ENCODE peak calls at places on chromosomes 5 and 9, in four cellular contexts. One of them, this sample, is unnamed.

GRCh38 chr5:172870261-172870806 is 36.3 kb downstream of the ERGIC1 start:
- DNase-seq in testis: peak; percentile 42
- DNase-seq in brain microvascular endothelial cell: peak; percentile 96
- DNase-seq in adipocyte: peak; percentile 81
- DNase-seq in this sample: no peak

GRCh38 chr9:80948876-80949275 is 740.5 kb downstream of the TLE1 start:
- DNase-seq in brain microvascular endothelial cell: no peak
- DNase-seq in testis: no peak
- DNase-seq in adipocyte: no peak
- DNase-seq in this sample: no peak

GRCh38 chr9:38681747-38682227 is 38.1 kb downstream of the FAM240B start:
- DNase-seq in brain microvascular endothelial cell: peak; percentile 84
- DNase-seq in adipocyte: peak; percentile 91
- DNase-seq in testis: no peak
- DNase-seq in this sample: peak; percentile 86

GRCh38 chr9:16290169-16290568 is 580.3 kb downstream of the BNC2 start:
- DNase-seq in adipocyte: no peak
- DNase-seq in testis: no peak
- DNase-seq in brain microvascular endothelial cell: no peak
- DNase-seq in this sample: no peak

GRCh38 chr5:135599421-135600140 is 20.8 kb upstream of the CXCL14 start:
- DNase-seq in adipocyte: no peak
- DNase-seq in brain microvascular endothelial cell: no peak
- DNase-seq in testis: no peak
- DNase-seq in this sample: no peak

GRCh38 chr5:73213566-73213998 is 40.6 kb downstream of the TMEM174 start:
- DNase-seq in testis: no peak
- DNase-seq in brain microvascular endothelial cell: peak; percentile 70
- DNase-seq in adipocyte: peak; percentile 63
- DNase-seq in this sample: peak; percentile 66

GRCh38 chr9:93143830-93144530 is 9.9 kb upstream of the NINJ1 start:
- DNase-seq in brain microvascular endothelial cell: no peak
- DNase-seq in testis: no peak
- DNase-seq in adipocyte: no peak
- DNase-seq in this sample: no peak

GRCh38 chr5:73748510-73749410 is 122.8 kb downstream of the ARHGEF28 start:
- DNase-seq in brain microvascular endothelial cell: peak; percentile 22
- DNase-seq in testis: peak; percentile 65
- DNase-seq in adipocyte: peak; percentile 42
- DNase-seq in this sample: peak; percentile 24

GRCh38 chr9:4117835-4118610 is 181.8 kb downstream of the GLIS3 start:
- DNase-seq in testis: peak; percentile 70
- DNase-seq in brain microvascular endothelial cell: no peak
- DNase-seq in adipocyte: no peak
- DNase-seq in this sample: no peak

GRCh38 chr9:286091-286740 is 71.6 kb downstream of the DOCK8 start:
- DNase-seq in adipocyte: no peak
- DNase-seq in brain microvascular endothelial cell: no peak
- DNase-seq in testis: no peak
- DNase-seq in this sample: no peak

GRCh38 chr5:134590992-134591659 is 41.5 kb downstream of the SAR1B start:
- DNase-seq in brain microvascular endothelial cell: no peak
- DNase-seq in adipocyte: no peak
- DNase-seq in testis: no peak
- DNase-seq in this sample: no peak

GRCh38 chr5:115575167-115576070 is 26.9 kb downstream of the TICAM2 start:
- DNase-seq in testis: no peak
- DNase-seq in brain microvascular endothelial cell: peak; percentile 83
- DNase-seq in adipocyte: no peak
- DNase-seq in this sample: no peak

GRCh38 chr9:5389109-5389732 is 48.5 kb downstream of the PLGRKT start:
- DNase-seq in brain microvascular endothelial cell: peak; percentile 95
- DNase-seq in testis: no peak
- DNase-seq in adipocyte: peak; percentile 53
- DNase-seq in this sample: peak; percentile 37

GRCh38 chr5:125870271-125870670 is 552.9 kb upstream of the GRAMD2B start:
- DNase-seq in testis: no peak
- DNase-seq in brain microvascular endothelial cell: no peak
- DNase-seq in adipocyte: peak; percentile 76
- DNase-seq in this sample: peak; percentile 13

GRCh38 chr5:75922480-75922879 is 160.7 kb upstream of the SV2C start:
- DNase-seq in adipocyte: no peak
- DNase-seq in testis: no peak
- DNase-seq in brain microvascular endothelial cell: no peak
- DNase-seq in this sample: no peak

GRCh38 chr9:76817489-76817888 is 53.3 kb downstream of the PCA3 start:
- DNase-seq in adipocyte: peak; percentile 59
- DNase-seq in testis: no peak
- DNase-seq in brain microvascular endothelial cell: peak; percentile 63
- DNase-seq in this sample: peak; percentile 43

GRCh38 chr9:134047868-134048581 is 19.8 kb downstream of the BRD3 start:
- DNase-seq in adipocyte: no peak
- DNase-seq in testis: no peak
- DNase-seq in brain microvascular endothelial cell: no peak
- DNase-seq in this sample: no peak

GRCh38 chr5:113663879-113664278 is 150.4 kb downstream of the YTHDC2 start:
- DNase-seq in adipocyte: peak; percentile 3
- DNase-seq in testis: peak; percentile 75
- DNase-seq in brain microvascular endothelial cell: peak; percentile 27
- DNase-seq in this sample: no peak

GRCh38 chr5:122091942-122092600 is 14.0 kb upstream of the LOX start:
- DNase-seq in testis: no peak
- DNase-seq in adipocyte: peak; percentile 79
- DNase-seq in brain microvascular endothelial cell: peak; percentile 40
- DNase-seq in this sample: no peak

GRCh38 chr5:96433066-96433447 is at the start of gene PCSK1:
- DNase-seq in testis: no peak
- DNase-seq in brain microvascular endothelial cell: no peak
- DNase-seq in adipocyte: no peak
- DNase-seq in this sample: no peak

GRCh38 chr5:37838152-37838932 is 1.5 kb downstream of the GDNF start:
- DNase-seq in brain microvascular endothelial cell: no peak
- DNase-seq in adipocyte: peak; percentile 83
- DNase-seq in testis: peak; percentile 35
- DNase-seq in this sample: no peak

GRCh38 chr5:62886603-62887315 is 308.1 kb downstream of the LRRC70 start:
- DNase-seq in brain microvascular endothelial cell: peak; percentile 61
- DNase-seq in adipocyte: no peak
- DNase-seq in testis: no peak
- DNase-seq in this sample: no peak

GRCh38 chr5:139304391-139305324 is 11.1 kb downstream of the MATR3 start:
- DNase-seq in brain microvascular endothelial cell: no peak
- DNase-seq in adipocyte: no peak
- DNase-seq in testis: no peak
- DNase-seq in this sample: no peak

GRCh38 chr5:127878174-127878750 is 175.1 kb downstream of the CCDC192 start:
- DNase-seq in brain microvascular endothelial cell: peak; percentile 53
- DNase-seq in testis: peak; percentile 67
- DNase-seq in adipocyte: peak; percentile 34
- DNase-seq in this sample: no peak

GRCh38 chr5:18652404-18653215 is 1018.4 kb downstream of the TAF11L14 start:
- DNase-seq in adipocyte: no peak
- DNase-seq in brain microvascular endothelial cell: no peak
- DNase-seq in testis: no peak
- DNase-seq in this sample: no peak

GRCh38 chr5:137310051-137310730 is 188.9 kb downstream of the SPOCK1 start:
- DNase-seq in adipocyte: peak; percentile 96
- DNase-seq in brain microvascular endothelial cell: peak; percentile 87
- DNase-seq in testis: no peak
- DNase-seq in this sample: peak; percentile 87

GRCh38 chr9:115939065-115939765 is 214.4 kb upstream of the PAPPA start:
- DNase-seq in brain microvascular endothelial cell: peak; percentile 61
- DNase-seq in testis: no peak
- DNase-seq in adipocyte: peak; percentile 79
- DNase-seq in this sample: no peak

GRCh38 chr5:94153736-94154450 is 412.5 kb upstream of the POU5F2 start:
- DNase-seq in testis: no peak
- DNase-seq in brain microvascular endothelial cell: no peak
- DNase-seq in adipocyte: peak; percentile 14
- DNase-seq in this sample: no peak

GRCh38 chr5:74934949-74935751 is 69.0 kb upstream of the FAM169A start:
- DNase-seq in adipocyte: peak; percentile 58
- DNase-seq in testis: peak; percentile 28
- DNase-seq in brain microvascular endothelial cell: peak; percentile 29
- DNase-seq in this sample: peak; percentile 53

GRCh38 chr9:106613250-106613737 is 249.7 kb upstream of the ZNF462 start:
- DNase-seq in testis: no peak
- DNase-seq in adipocyte: no peak
- DNase-seq in brain microvascular endothelial cell: no peak
- DNase-seq in this sample: no peak

GRCh38 chr9:35294066-35294465 is 132.3 kb downstream of the UNC13B start:
- DNase-seq in brain microvascular endothelial cell: no peak
- DNase-seq in testis: no peak
- DNase-seq in adipocyte: no peak
- DNase-seq in this sample: no peak

GRCh38 chr9:69265891-69266290 is 59.1 kb upstream of the ENTREP1 start:
- DNase-seq in adipocyte: no peak
- DNase-seq in testis: no peak
- DNase-seq in brain microvascular endothelial cell: peak; percentile 48
- DNase-seq in this sample: no peak

GRCh38 chr5:133109655-133110483 is 58.1 kb downstream of the HSPA4 start:
- DNase-seq in testis: no peak
- DNase-seq in adipocyte: no peak
- DNase-seq in brain microvascular endothelial cell: no peak
- DNase-seq in this sample: no peak

GRCh38 chr5:151195622-151196021 is 28.3 kb downstream of the CCDC69 start:
- DNase-seq in adipocyte: peak; percentile 94
- DNase-seq in testis: no peak
- DNase-seq in brain microvascular endothelial cell: no peak
- DNase-seq in this sample: peak; percentile 23

DNA sequence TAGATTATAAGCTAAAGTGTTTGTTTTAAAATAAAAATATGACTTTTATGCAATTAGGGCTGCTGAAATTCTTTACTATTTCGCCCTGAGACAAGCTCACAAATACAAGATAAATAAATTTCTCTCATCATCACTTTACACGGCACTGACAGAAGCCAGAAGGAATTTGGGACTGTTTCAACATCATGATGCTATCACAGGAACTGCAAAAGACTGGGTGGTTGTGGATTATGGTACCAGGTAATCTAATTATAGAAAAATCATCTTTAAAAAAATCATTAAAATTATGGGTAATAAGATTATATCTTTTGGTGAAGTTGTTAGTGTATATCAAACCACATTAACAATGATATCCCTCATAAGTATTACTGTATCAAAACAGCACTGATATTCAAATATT is 95.0 kb downstream of the MAN2A1 start:
- DNase-seq in testis: no peak
- DNase-seq in brain microvascular endothelial cell: no peak
- DNase-seq in adipocyte: peak; percentile 24
- DNase-seq in this sample: no peak
- H3K36me3 ChIP-seq in testis: no peaks in the 10 kb centered on the region
- H3K36me3 ChIP-seq in brain microvascular endothelial cell: peaks cover 2% of the 10 kb centered on the region
- H3K36me3 ChIP-seq in adipocyte: peaks cover 28% of the 10 kb centered on the region
- H3K36me3 ChIP-seq in this sample: no peaks in the 10 kb centered on the region

GRCh38 chr5:141558150-141558549 is 60.6 kb downstream of the DIAPH1 start:
- DNase-seq in brain microvascular endothelial cell: no peak
- DNase-seq in adipocyte: no peak
- DNase-seq in testis: no peak
- DNase-seq in this sample: no peak
- H3K36me3 ChIP-seq in brain microvascular endothelial cell: peaks cover 3% of the 10 kb centered on the region
- H3K36me3 ChIP-seq in adipocyte: peaks cover 5% of the 10 kb centered on the region
- H3K36me3 ChIP-seq in testis: no peaks in the 10 kb centered on the region
- H3K36me3 ChIP-seq in this sample: peaks cover 3% of the 10 kb centered on the region

GRCh38 chr5:169686137-169686536 is 49.1 kb downstream of the DOCK2 start:
- DNase-seq in testis: no peak
- DNase-seq in adipocyte: no peak
- DNase-seq in brain microvascular endothelial cell: no peak
- DNase-seq in this sample: no peak
- H3K36me3 ChIP-seq in testis: no peaks in the 10 kb centered on the region
- H3K36me3 ChIP-seq in adipocyte: no peaks in the 10 kb centered on the region
- H3K36me3 ChIP-seq in brain microvascular endothelial cell: no peaks in the 10 kb centered on the region
- H3K36me3 ChIP-seq in this sample: no peaks in the 10 kb centered on the region

GRCh38 chr9:1440276-1440675 is 390.1 kb downstream of the DMRT2 start:
- DNase-seq in adipocyte: no peak
- DNase-seq in testis: no peak
- DNase-seq in brain microvascular endothelial cell: no peak
- DNase-seq in this sample: no peak
- H3K36me3 ChIP-seq in adipocyte: no peaks in the 10 kb centered on the region
- H3K36me3 ChIP-seq in testis: no peaks in the 10 kb centered on the region
- H3K36me3 ChIP-seq in brain microvascular endothelial cell: no peaks in the 10 kb centered on the region
- H3K36me3 ChIP-seq in this sample: no peaks in the 10 kb centered on the region

DNA sequence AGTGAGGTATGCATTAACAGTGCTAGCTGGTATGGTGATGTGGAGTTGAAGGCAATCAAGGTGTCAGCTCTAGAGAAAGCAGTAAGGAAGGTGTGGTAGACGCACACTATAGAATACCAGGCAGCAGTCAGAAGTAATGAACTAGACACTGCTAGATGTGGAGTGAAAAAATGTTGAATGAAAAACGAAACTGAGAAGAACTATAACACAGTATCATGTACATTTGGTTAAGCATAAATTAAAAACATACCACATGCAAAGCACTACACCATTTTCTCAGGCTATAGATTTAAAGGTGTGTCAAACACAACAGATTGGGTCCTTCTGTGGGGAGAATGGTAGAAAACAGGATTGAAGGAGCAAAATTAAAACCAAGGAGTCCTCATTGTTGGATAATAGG is 15.4 kb downstream of the ZNF622 start:
- DNase-seq in adipocyte: no peak
- DNase-seq in testis: no peak
- DNase-seq in brain microvascular endothelial cell: no peak
- DNase-seq in this sample: no peak
- H3K36me3 ChIP-seq in adipocyte: peaks cover 83% of the 10 kb centered on the region
- H3K36me3 ChIP-seq in testis: no peaks in the 10 kb centered on the region
- H3K36me3 ChIP-seq in brain microvascular endothelial cell: peaks cover 61% of the 10 kb centered on the region
- H3K36me3 ChIP-seq in this sample: peaks cover 14% of the 10 kb centered on the region

DNA sequence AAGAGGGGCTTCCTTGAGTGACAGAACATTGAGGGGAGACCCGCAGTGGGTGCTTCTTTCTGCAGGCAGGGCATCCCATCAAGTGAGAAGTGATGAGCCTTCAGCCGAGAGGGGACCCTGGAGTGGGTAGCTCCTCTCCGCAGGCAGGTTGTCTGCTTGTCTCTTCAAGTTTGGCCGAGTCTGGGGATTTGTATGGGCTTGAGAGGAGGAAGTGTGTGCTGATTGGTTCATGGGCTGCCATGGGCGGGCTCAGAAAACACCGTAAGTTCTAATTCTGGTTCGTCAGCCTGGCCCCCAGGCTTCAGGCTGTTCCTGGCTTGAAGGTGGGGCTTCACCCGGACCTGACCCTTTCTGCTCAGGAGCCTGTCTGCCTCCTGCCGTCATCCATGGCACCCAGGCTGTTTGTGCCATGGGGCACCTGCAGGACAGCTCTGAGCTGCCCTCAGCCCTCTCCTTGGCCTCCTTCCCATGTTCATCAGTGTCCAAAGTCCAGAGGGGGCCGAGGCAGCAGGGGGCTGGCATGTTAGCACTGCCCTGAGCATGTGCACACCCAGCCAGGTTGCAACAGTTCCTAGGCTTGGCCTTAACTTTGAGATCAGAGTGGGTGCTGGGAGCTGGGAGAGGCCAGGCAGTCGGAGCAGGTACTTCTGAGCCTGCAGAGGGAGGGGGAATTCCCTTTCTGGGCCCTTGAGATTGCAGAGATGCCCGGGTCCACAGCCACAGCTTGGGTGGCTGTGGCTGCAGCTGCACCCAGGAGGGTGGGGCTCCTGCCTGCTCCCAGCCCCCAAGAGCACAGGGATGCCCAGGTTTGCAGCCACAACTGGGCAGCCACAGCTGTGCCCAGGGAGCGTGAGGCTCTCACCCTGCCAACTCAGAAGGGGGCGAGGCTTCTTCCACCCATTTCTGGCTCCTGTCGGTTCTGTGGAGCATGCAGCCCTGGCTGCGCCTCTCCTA is 13.5 kb upstream of the DHFR start:
- DNase-seq in testis: no peak
- DNase-seq in brain microvascular endothelial cell: no peak
- DNase-seq in adipocyte: no peak
- DNase-seq in this sample: no peak
- H3K36me3 ChIP-seq in testis: no peaks in the 10 kb centered on the region
- H3K36me3 ChIP-seq in brain microvascular endothelial cell: peaks cover 8% of the 10 kb centered on the region
- H3K36me3 ChIP-seq in adipocyte: peaks cover 42% of the 10 kb centered on the region
- H3K36me3 ChIP-seq in this sample: peaks cover 9% of the 10 kb centered on the region